ENCODE peak calls at places on chromosomes 4 and X, in four cellular contexts. W is IMR-90, J is mesendoderm, K is trophoblast cell. D is an unnamed sample.

GRCh38 chr4:158796370-158797140 is 27.7 kb downstream of the FNIP2 start:
- DNase-seq in W (peak), J (no peak), K (peak), D (no peak)

GRCh38 chrX:40090050-40090804 is 7.5 kb downstream of the BCOR start:
- DNase-seq in W (no peak), J (peak), K (no peak), D (peak)

GRCh38 chrX:46376246-46376885 is 168.9 kb downstream of the ZNF674 start:
- DNase-seq in W (peak), J (peak), K (peak), D (peak)

GRCh38 chr4:128322986-128323385 is 35.4 kb upstream of the PGRMC2 start:
- DNase-seq in W (peak), J (peak), K (peak), D (peak)

GRCh38 chr4:94653984-94654609 is 103.7 kb upstream of the BMPR1B start:
- DNase-seq in W (no peak), J (peak), K (no peak), D (no peak)

GRCh38 chrX:12245650-12246645 is 107.7 kb downstream of the FRMPD4 start:
- DNase-seq in W (peak), J (peak), K (no peak), D (peak)

GRCh38 chrX:54067741-54068140 is 23.5 kb upstream of the PHF8 start:
- DNase-seq in W (no peak), J (no peak), K (no peak), D (no peak)

GRCh38 chr4:2949782-2950125 is 13.5 kb downstream of the NOP14 start:
- DNase-seq in W (no peak), J (no peak), K (no peak), D (no peak)

GRCh38 chrX:129653181-129653984 is 1.4 kb downstream of the APLN start:
- DNase-seq in W (no peak), J (no peak), K (no peak), D (no peak)

GRCh38 chr4:148056879-148057278 is 325.0 kb downstream of the ARHGAP10 start:
- DNase-seq in W (peak), J (peak), K (peak), D (peak)

GRCh38 chr4:101910786-101911373 is 120.3 kb downstream of the BANK1 start:
- DNase-seq in W (no peak), J (no peak), K (no peak), D (no peak)

GRCh38 chr4:159705334-159705733 is 602.5 kb downstream of the RAPGEF2 start:
- DNase-seq in W (no peak), J (no peak), K (no peak), D (no peak)

GRCh38 chr4:114598191-114599121 is at the start of gene UGT8:
- DNase-seq in W (no peak), J (peak), K (no peak), D (peak)

GRCh38 chrX:53281321-53281822 is at the start of gene IQSEC2:
- DNase-seq in W (peak), J (peak), K (peak), D (peak)

GRCh38 chr4:73776363-73776762 is 36.0 kb downstream of the CXCL8 start:
- DNase-seq in W (peak), J (no peak), K (no peak), D (peak)

GRCh38 chrX:67604979-67605703 is 61.3 kb downstream of the AR start:
- DNase-seq in W (peak), J (peak), K (no peak), D (peak)

GRCh38 chr4:172716291-172716690 is 452.3 kb upstream of the GALNT7 start:
- DNase-seq in W (no peak), J (no peak), K (no peak), D (no peak)

GRCh38 chrX:87388381-87388780 is 129.2 kb upstream of the KLHL4 start:
- DNase-seq in W (no peak), J (no peak), K (no peak), D (no peak)

GRCh38 chr4:163484906-163485305 is 9.6 kb upstream of the TMA16 start:
- DNase-seq in W (peak), J (peak), K (no peak), D (peak)

GRCh38 chr4:106266201-106266600 is 49.8 kb downstream of the TBCK start:
- DNase-seq in W (peak), J (peak), K (peak), D (peak)

GRCh38 chrX:72102760-72103159 is 29.0 kb downstream of the RTL5 start:
- DNase-seq in W (no peak), J (no peak), K (no peak), D (no peak)

GRCh38 chrX:70577442-70577841 is 132.8 kb downstream of the DLG3 start:
- DNase-seq in W (no peak), J (no peak), K (no peak), D (no peak)

GRCh38 chr4:186104895-186105720 is 604 bp downstream of the FAM149A start:
- DNase-seq in W (no peak), J (peak), K (no peak), D (peak)

GRCh38 chrX:23887448-23887847 is 20.3 kb downstream of the APOO start:
- DNase-seq in W (no peak), J (no peak), K (no peak), D (no peak)

GRCh38 chr4:113636877-113637276 is 124.7 kb downstream of the CAMK2D start:
- DNase-seq in W (peak), J (peak), K (no peak), D (peak)

GRCh38 chr4:7103031-7103598 is 35.3 kb upstream of the GRPEL1 start:
- DNase-seq in W (peak), J (peak), K (peak), D (peak)

GRCh38 chr4:7104366-7105031 is 36.6 kb upstream of the GRPEL1 start:
- DNase-seq in W (no peak), J (no peak), K (no peak), D (no peak)

GRCh38 chr4:7101692-7102515 is 34.0 kb upstream of the GRPEL1 start:
- DNase-seq in W (peak), J (peak), K (peak), D (peak)

GRCh38 chr4:7105261-7105660 is 37.4 kb upstream of the GRPEL1 start:
- DNase-seq in W (peak), J (no peak), K (no peak), D (no peak)

GRCh38 chr4:7103599-7104365 is 35.9 kb upstream of the GRPEL1 start:
- DNase-seq in W (peak), J (peak), K (no peak), D (peak)
- H2BK5ac ChIP-seq in W (no peak), J (no peak), K (no peak), D (no peak)

GRCh38 chr4:88007304-88008132 is at the start of gene PKD2:
- DNase-seq in W (peak), J (peak), K (peak), D (peak)
- H4K8ac ChIP-seq in W (peak), J (no peak), K (peak), D (peak)

GRCh38 chr4:184347251-184348239 is 126.8 kb downstream of the IRF2 start:
- DNase-seq in W (peak), J (peak), K (peak), D (peak)

GRCh38 chr4:184349283-184350039 is 124.9 kb downstream of the IRF2 start:
- DNase-seq in W (no peak), J (no peak), K (no peak), D (no peak)

GRCh38 chr4:184350964-184351363 is 123.4 kb downstream of the IRF2 start:
- DNase-seq in W (no peak), J (no peak), K (no peak), D (no peak)

GRCh38 chr4:184350213-184350817 is 124.0 kb downstream of the IRF2 start:
- DNase-seq in W (no peak), J (no peak), K (no peak), D (no peak)

DNA sequence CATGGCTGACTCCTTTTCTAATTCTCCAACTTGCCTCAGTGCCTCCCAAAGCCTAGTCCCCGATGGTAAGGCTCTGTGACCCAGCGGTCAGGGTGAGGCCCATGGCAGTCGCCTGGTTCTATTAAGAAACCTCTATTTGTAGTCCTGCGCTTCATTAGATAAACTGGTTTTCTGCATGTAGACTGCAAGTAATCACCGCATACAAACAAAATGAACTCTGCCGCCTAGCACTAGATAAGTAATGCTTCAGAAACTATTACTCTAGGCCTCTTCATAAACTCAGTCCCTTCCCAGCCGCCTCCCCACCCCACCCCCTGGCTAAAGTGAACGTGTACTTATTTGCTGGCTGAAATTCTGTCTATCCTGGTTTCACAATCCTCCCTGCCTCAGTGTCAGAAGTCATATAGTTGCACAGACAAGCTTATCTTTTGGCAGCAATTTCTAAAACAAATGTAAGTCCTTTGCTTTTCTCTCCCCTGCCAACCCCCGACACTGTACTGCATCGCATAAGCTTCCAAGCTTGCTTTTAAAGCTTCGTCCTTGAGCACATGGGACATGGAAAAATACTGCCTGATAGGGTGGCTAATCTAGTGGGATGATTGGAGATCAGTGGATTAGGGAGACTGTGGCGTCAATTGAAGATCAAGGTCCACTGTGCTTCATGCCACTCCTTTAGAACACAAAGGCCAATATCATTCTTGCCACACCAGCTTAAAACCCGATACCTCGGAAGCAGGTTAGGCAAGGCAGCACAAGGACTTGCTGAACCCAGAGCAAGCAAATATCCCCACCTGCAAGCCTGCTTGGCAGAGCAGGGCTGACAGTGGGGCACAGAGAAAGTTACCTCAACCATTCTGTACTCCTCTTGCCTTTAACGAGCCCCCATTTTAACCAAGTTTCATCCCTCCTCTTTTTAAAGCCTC is 125.8 kb downstream of the IRF2 start:
- DNase-seq in W (peak), J (peak), K (no peak), D (peak)
- H2BK5ac ChIP-seq in W (peak), J (no peak), K (no peak), D (no peak)

DNA sequence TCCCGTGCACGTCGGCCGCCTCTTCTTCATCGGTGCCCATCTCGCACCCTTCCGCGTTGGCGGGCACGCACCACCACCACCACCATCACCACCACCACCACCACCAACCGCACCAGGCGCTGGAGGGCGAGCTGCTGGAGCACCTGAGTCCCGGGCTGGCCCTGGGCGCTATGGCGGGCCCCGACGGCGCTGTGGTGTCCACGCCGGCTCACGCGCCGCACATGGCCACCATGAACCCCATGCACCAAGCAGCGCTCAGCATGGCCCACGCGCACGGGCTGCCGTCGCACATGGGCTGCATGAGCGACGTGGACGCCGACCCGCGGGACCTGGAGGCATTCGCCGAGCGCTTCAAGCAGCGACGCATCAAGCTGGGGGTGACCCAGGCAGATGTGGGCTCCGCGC is 1.3 kb downstream of the POU4F2 start:
- DNase-seq in W (no peak), J (no peak), K (no peak), D (no peak)
- H4K8ac ChIP-seq in W (no peak), J (no peak), K (no peak), D (no peak)

GRCh38 chrX:65034641-65035450 is 58.6 kb upstream of the ZC4H2 start:
- DNase-seq in W (peak), J (peak), K (no peak), D (peak)
- H2BK5ac ChIP-seq in W (no peak), J (no peak), K (peak), D (no peak)

DNA sequence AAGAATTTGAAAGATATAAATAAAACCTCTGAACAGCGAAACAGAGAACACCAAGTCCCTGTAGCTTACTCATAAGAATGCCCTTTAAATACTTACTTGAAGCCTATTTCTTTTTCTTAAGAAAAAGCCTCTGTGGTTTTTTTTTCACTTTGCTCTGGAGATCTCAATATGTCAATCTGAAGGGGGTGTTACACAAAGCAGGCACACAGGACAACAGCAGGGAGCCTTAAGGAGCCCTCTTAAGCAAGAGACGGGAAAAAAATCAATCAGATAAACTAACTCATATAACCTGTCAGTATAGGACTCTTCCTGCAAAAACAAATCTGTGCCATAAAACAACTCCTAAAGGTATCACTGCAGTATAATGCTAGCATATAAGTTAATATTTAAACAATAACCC is 611.1 kb upstream of the ATOH1 start:
- DNase-seq in W (no peak), J (no peak), K (no peak), D (peak)
- H4K8ac ChIP-seq in W (no peak), J (no peak), K (no peak), D (no peak)

GRCh38 chr4:1628892-1629703 is 55.0 kb downstream of the FAM53A start:
- DNase-seq in W (peak), J (peak), K (peak), D (peak)
- H2BK5ac ChIP-seq in W (no peak), J (no peak), K (no peak), D (no peak)